ENCODE peak calls at places on chromosomes 11 and 22, in ten cellular contexts. G is IMR-90, K is kidney, E is neural progenitor cell, Z is HCT116, P is SK-N-MC, B is SK-N-SH, T is colonic mucosa, L is MM.1S, U is fibroblast of lung. F is an unnamed sample.

GRCh38 chr22:32040324-32040904 is 2.6 kb upstream of the SLC5A1 start:
- DNase-seq in G (no peak), T (no peak), B (peak), E (no peak), P (no peak), Z (no peak), L (peak), U (no peak), K (no peak), F (no peak)

GRCh38 chr22:42990131-42990838 is 24.7 kb downstream of the PACSIN2 start:
- DNase-seq in Z (no peak), E (peak), K (no peak), T (no peak), P (no peak), B (no peak), L (no peak), G (peak), U (peak), F (peak)

GRCh38 chr22:17319541-17319940 is 49.7 kb upstream of the CECR2 start:
- DNase-seq in T (no peak), U (no peak), K (no peak), P (no peak), G (no peak), L (no peak), E (peak), Z (no peak), B (no peak), F (no peak)

GRCh38 chr11:108945341-108945740 is 280.5 kb downstream of the DDX10 start:
- DNase-seq in Z (no peak), E (no peak), T (no peak), U (no peak), G (no peak), B (no peak), K (no peak), P (no peak), L (peak), F (no peak)

GRCh38 chr11:113806403-113806802 is 26.8 kb downstream of the CLDN25 start:
- DNase-seq in Z (peak), L (peak), G (peak), P (no peak), K (no peak), E (peak), U (peak), B (peak), T (peak), F (peak)

GRCh38 chr22:33931406-33931805 is 11.1 kb upstream of the LARGE1 start:
- DNase-seq in E (no peak), B (no peak), U (no peak), T (no peak), L (no peak), Z (no peak), K (no peak), G (no peak), P (no peak), F (no peak)

GRCh38 chr11:117911694-117912093 is 17.5 kb downstream of the TMPRSS13 start:
- DNase-seq in T (no peak), G (no peak), E (no peak), B (no peak), P (no peak), L (no peak), U (no peak), K (no peak), Z (no peak), F (no peak)

GRCh38 chr11:126139541-126140091 is 71.8 kb downstream of the RPUSD4 start:
- DNase-seq in U (peak), T (no peak), G (peak), E (no peak), K (no peak), P (no peak), L (no peak), B (no peak), Z (no peak), F (peak)

GRCh38 chr11:44943118-44943517 is 7.6 kb downstream of the TP53I11 start:
- DNase-seq in B (no peak), T (peak), U (no peak), P (no peak), E (no peak), L (no peak), Z (no peak), K (peak), G (no peak), F (no peak)

GRCh38 chr11:108224908-108225786 is 2.3 kb downstream of the ATM start:
- DNase-seq in B (no peak), T (no peak), K (no peak), L (no peak), U (no peak), Z (no peak), G (no peak), E (no peak), P (no peak), F (peak)

GRCh38 chr11:68974421-68975194 is 6.2 kb downstream of the MRGPRD start:
- DNase-seq in L (peak), P (no peak), T (no peak), U (peak), G (peak), B (no peak), E (no peak), Z (peak), K (peak), F (peak)

GRCh38 chr11:2526808-2527381 is 82.1 kb downstream of the KCNQ1 start:
- DNase-seq in U (no peak), L (peak), Z (no peak), T (peak), G (no peak), P (no peak), B (no peak), K (peak), E (no peak), F (peak)

GRCh38 chr11:59197990-59198389 is 14.7 kb downstream of the MPEG1 start:
- DNase-seq in T (no peak), P (peak), U (peak), E (no peak), Z (no peak), L (no peak), K (peak), B (no peak), G (peak), F (peak)

GRCh38 chr11:110261195-110262140 is 34.9 kb downstream of the RDX start:
- DNase-seq in Z (no peak), L (no peak), E (no peak), G (peak), P (no peak), U (peak), T (no peak), B (no peak), K (no peak), F (no peak)

GRCh38 chr11:110763249-110764011 is 51.2 kb upstream of the ARHGAP20 start:
- DNase-seq in P (no peak), G (peak), Z (no peak), B (no peak), T (peak), K (peak), E (no peak), L (no peak), U (peak), F (peak)

GRCh38 chr11:75625970-75626691 is 42.7 kb downstream of the MAP6 start:
- DNase-seq in G (peak), K (no peak), Z (no peak), P (no peak), T (no peak), L (no peak), E (no peak), U (peak), B (no peak), F (peak)

GRCh38 chr22:50150161-50151129 is 20.1 kb upstream of the PANX2 start:
- DNase-seq in K (no peak), G (peak), L (no peak), E (no peak), T (no peak), U (peak), Z (no peak), B (no peak), P (no peak), F (no peak)

GRCh38 chr11:12810497-12810896 is 136.3 kb downstream of the TEAD1 start:
- DNase-seq in Z (no peak), U (peak), B (no peak), L (no peak), G (peak), K (no peak), T (no peak), P (no peak), E (no peak), F (peak)

GRCh38 chr11:44192015-44192380 is 96.5 kb downstream of the EXT2 start:
- DNase-seq in E (no peak), K (no peak), T (no peak), U (no peak), G (no peak), L (no peak), B (no peak), P (no peak), Z (no peak), F (no peak)

GRCh38 chr11:66176650-66177049 is 91.8 kb upstream of the RAB1B start:
- DNase-seq in Z (no peak), P (no peak), E (no peak), U (no peak), G (no peak), T (no peak), K (no peak), B (no peak), L (no peak), F (no peak)

GRCh38 chr11:19164230-19164855 is 37.4 kb downstream of the CSRP3 start:
- DNase-seq in K (no peak), Z (no peak), P (no peak), E (no peak), B (no peak), G (no peak), L (no peak), U (no peak), T (no peak), F (no peak)

GRCh38 chr11:2387266-2387982 is 10.3 kb downstream of the CD81 start:
- DNase-seq in P (no peak), L (peak), K (peak), Z (no peak), T (no peak), G (peak), U (peak), E (peak), B (peak), F (peak)

GRCh38 chr11:16924826-16925494 is 89.3 kb downstream of the PLEKHA7 start:
- DNase-seq in B (peak), T (peak), L (no peak), K (peak), P (no peak), G (no peak), E (peak), U (peak), Z (peak), F (peak)

GRCh38 chr22:36818010-36818642 is 1.3 kb upstream of the PVALB start:
- DNase-seq in U (peak), E (no peak), K (no peak), Z (no peak), B (no peak), P (no peak), G (no peak), L (no peak), T (no peak), F (peak)

GRCh38 chr22:44428941-44429615 is 69.0 kb downstream of the RTL6 start:
- DNase-seq in L (no peak), U (no peak), P (no peak), B (no peak), E (no peak), T (no peak), G (no peak), Z (no peak), K (peak), F (no peak)

DNA sequence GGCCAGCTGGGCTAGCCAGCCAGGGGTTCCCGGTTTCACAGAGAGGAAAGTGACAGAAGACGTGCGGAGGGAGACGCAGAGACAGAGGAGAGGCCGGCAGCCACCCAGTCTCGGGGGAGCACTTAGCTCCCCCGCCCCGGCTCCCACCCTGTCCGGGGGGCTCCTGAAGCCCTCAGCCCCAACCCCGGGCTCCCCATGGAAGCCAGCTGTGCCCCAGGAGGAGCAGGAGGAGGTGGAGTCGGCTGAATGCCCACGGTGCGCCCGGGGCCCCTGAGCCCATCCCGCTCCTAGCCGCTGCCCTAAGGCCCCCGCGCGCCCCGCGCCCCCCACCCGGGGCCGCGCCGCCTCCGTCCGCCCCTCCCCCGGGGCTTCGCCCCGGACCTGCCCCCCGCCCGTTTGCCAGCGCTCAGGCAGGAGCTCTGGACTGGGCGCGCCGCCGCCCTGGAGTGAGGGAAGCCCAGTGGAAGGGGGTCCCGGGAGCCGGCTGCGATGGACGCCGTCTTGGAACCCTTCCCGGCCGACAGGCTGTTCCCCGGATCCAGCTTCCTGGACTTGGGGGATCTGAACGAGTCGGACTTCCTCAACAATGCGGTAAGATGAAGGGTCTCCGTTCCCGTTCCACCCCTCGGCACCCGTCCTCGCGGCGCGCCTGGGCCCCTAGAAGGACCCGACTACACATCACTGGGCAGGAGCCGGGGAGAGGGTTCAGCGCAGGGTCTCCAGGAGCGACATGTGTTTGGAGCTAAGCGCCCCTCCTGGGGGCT is at the start of gene CREB3L1:
- DNase-seq in U (peak), T (peak), P (no peak), E (peak), B (peak), L (no peak), K (peak), Z (no peak), G (no peak), F (peak)
- H3K9ac ChIP-seq in U (peak), T (peak), P (peak), E (no peak), B (peak), L (no peak), K (no peak), Z (no peak), G (peak), F (peak)

GRCh38 chr11:67397536-67397935 is 4.1 kb downstream of the PPP1CA start:
- DNase-seq in E (no peak), K (no peak), G (no peak), B (no peak), T (no peak), U (no peak), Z (no peak), L (no peak), P (no peak), F (no peak)
- H3K9ac ChIP-seq in E (no peak), K (no peak), G (no peak), B (no peak), T (no peak), U (no peak), Z (no peak), L (no peak), P (no peak), F (no peak)

GRCh38 chr11:7968686-7969085 is 3.4 kb upstream of the NLRP10 start:
- DNase-seq in U (peak), T (no peak), P (no peak), Z (no peak), G (peak), E (no peak), L (no peak), B (no peak), K (no peak), F (peak)

GRCh38 chr11:7967097-7967496 is 1.9 kb upstream of the NLRP10 start:
- DNase-seq in U (peak), G (peak), Z (no peak), K (no peak), L (no peak), E (no peak), B (no peak), P (no peak), T (no peak), F (no peak)

GRCh38 chr11:7971846-7972245 is 6.6 kb upstream of the NLRP10 start:
- DNase-seq in U (no peak), P (no peak), B (no peak), L (no peak), E (no peak), T (no peak), K (no peak), G (no peak), Z (no peak), F (no peak)

GRCh38 chr11:7967826-7968225 is 2.6 kb upstream of the NLRP10 start:
- DNase-seq in Z (no peak), B (no peak), K (no peak), U (peak), L (no peak), T (no peak), E (no peak), P (no peak), G (peak), F (peak)

GRCh38 chr11:7969756-7970646 is 4.8 kb upstream of the NLRP10 start:
- DNase-seq in K (no peak), L (no peak), T (no peak), G (no peak), B (no peak), Z (no peak), E (no peak), P (no peak), U (peak), F (no peak)
- H3K9ac ChIP-seq in K (no peak), L (no peak), T (no peak), G (no peak), B (no peak), Z (no peak), E (no peak), P (no peak), U (no peak), F (peak)

GRCh38 chr11:124481365-124482323 is 36.1 kb upstream of the OR8B8 start:
- DNase-seq in T (no peak), L (peak), P (peak), Z (no peak), U (peak), E (peak), B (peak), K (no peak), G (peak), F (peak)
- H3K9ac ChIP-seq in T (no peak), L (no peak), P (peak), Z (no peak), U (no peak), E (no peak), B (no peak), K (no peak), G (no peak), F (peak)

DNA sequence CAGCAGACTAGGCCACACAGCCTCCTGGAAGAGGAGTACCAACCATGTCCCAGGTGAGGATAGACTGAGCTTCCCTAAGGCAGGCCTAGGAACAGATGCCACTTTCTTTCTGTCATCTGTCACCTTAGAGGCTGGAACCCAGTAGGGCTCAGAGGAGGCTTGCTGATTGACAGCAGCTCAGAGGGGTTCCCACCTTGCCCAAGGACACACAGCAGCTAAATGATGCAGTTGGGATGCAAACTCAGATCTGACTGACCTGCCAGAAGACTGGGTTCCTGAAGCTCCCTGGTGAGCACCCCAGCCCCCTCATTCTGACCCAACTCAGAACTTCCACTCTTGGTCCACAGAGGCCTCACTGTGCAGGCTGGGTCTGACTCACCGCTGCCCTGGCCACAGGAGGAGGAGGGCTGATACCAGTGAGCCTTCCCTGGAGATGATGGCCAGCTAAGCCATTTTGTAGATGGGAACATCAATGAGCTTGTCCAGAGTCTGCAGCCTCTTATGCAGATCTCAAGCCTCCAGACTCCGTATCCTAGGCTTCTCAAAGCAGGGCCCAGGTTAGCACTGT is 14.0 kb downstream of the CAPN5 start:
- DNase-seq in Z (no peak), G (peak), L (no peak), U (peak), T (no peak), B (no peak), K (peak), E (no peak), P (no peak), F (peak)
- H3K9ac ChIP-seq in Z (no peak), G (no peak), L (no peak), U (no peak), T (no peak), B (no peak), K (no peak), E (no peak), P (no peak), F (no peak)

GRCh38 chr11:71452354-71453020 is 516 bp upstream of the NADSYN1 start:
- DNase-seq in K (peak), U (peak), P (no peak), G (peak), L (peak), T (peak), Z (no peak), E (peak), B (no peak), F (peak)
- H3K9ac ChIP-seq in K (peak), U (no peak), P (peak), G (no peak), L (peak), T (peak), Z (no peak), E (no peak), B (no peak), F (peak)